ENCODE peak calls at places on chromosome 20, in nine cellular contexts. One of them, this sample, is unnamed.

GRCh38 chr20:11907621-11908020 is 10.1 kb upstream of the BTBD3 start:
- DNase-seq in DMS153: no peak
- DNase-seq in natural killer cell: no peak
- DNase-seq in NCI-H510A treated with DMSO at 0.1 percent for 48 hours: no peak
- DNase-seq in EL: peak
- DNase-seq in stimulated activated naive B cell treated with anti-CD40 and anti-IgM and Interleukin-4, amounts not matched to agents 10 μg/mL and 1 μg/mL and 100 μg/mL, for 72 hours: no peak
- DNase-seq in stimulated activated CD4-positive, alpha-beta T cell treated with anti-CD3 and anti-CD28 coated beads, Interleukin-15, amount 100 ng/mL, for 1 hour: no peak
- DNase-seq in dermis blood vessel endothelial cell: no peak
- DNase-seq in effector memory CD8-positive, alpha-beta T cell: no peak
- DNase-seq in this sample: no peak

GRCh38 chr20:22807646-22808045 is 223.3 kb upstream of the FOXA2 start:
- DNase-seq in EL: no peak
- DNase-seq in dermis blood vessel endothelial cell: no peak
- DNase-seq in effector memory CD8-positive, alpha-beta T cell: no peak
- DNase-seq in stimulated activated CD4-positive, alpha-beta T cell treated with anti-CD3 and anti-CD28 coated beads, Interleukin-15, amount 100 ng/mL, for 1 hour: no peak
- DNase-seq in NCI-H510A treated with DMSO at 0.1 percent for 48 hours: no peak
- DNase-seq in DMS153: no peak
- DNase-seq in natural killer cell: no peak
- DNase-seq in stimulated activated naive B cell treated with anti-CD40 and anti-IgM and Interleukin-4, amounts not matched to agents 10 μg/mL and 1 μg/mL and 100 μg/mL, for 72 hours: no peak
- DNase-seq in this sample: no peak

GRCh38 chr20:10558635-10559187 is 115.1 kb downstream of the JAG1 start:
- DNase-seq in DMS153: no peak
- DNase-seq in stimulated activated naive B cell treated with anti-CD40 and anti-IgM and Interleukin-4, amounts not matched to agents 10 μg/mL and 1 μg/mL and 100 μg/mL, for 72 hours: no peak
- DNase-seq in dermis blood vessel endothelial cell: peak
- DNase-seq in EL: peak
- DNase-seq in NCI-H510A treated with DMSO at 0.1 percent for 48 hours: no peak
- DNase-seq in natural killer cell: peak
- DNase-seq in stimulated activated CD4-positive, alpha-beta T cell treated with anti-CD3 and anti-CD28 coated beads, Interleukin-15, amount 100 ng/mL, for 1 hour: no peak
- DNase-seq in effector memory CD8-positive, alpha-beta T cell: no peak
- DNase-seq in this sample: no peak

GRCh38 chr20:63771046-63771707 is 31.6 kb downstream of the SLC2A4RG start:
- DNase-seq in effector memory CD8-positive, alpha-beta T cell: no peak
- DNase-seq in dermis blood vessel endothelial cell: no peak
- DNase-seq in NCI-H510A treated with DMSO at 0.1 percent for 48 hours: no peak
- DNase-seq in natural killer cell: no peak
- DNase-seq in stimulated activated naive B cell treated with anti-CD40 and anti-IgM and Interleukin-4, amounts not matched to agents 10 μg/mL and 1 μg/mL and 100 μg/mL, for 72 hours: no peak
- DNase-seq in EL: no peak
- DNase-seq in stimulated activated CD4-positive, alpha-beta T cell treated with anti-CD3 and anti-CD28 coated beads, Interleukin-15, amount 100 ng/mL, for 1 hour: no peak
- DNase-seq in DMS153: no peak
- DNase-seq in this sample: no peak

GRCh38 chr20:19723834-19724430 is 34.1 kb upstream of the RIN2 start:
- DNase-seq in stimulated activated CD4-positive, alpha-beta T cell treated with anti-CD3 and anti-CD28 coated beads, Interleukin-15, amount 100 ng/mL, for 1 hour: no peak
- DNase-seq in natural killer cell: no peak
- DNase-seq in stimulated activated naive B cell treated with anti-CD40 and anti-IgM and Interleukin-4, amounts not matched to agents 10 μg/mL and 1 μg/mL and 100 μg/mL, for 72 hours: no peak
- DNase-seq in dermis blood vessel endothelial cell: no peak
- DNase-seq in DMS153: no peak
- DNase-seq in EL: no peak
- DNase-seq in NCI-H510A treated with DMSO at 0.1 percent for 48 hours: no peak
- DNase-seq in effector memory CD8-positive, alpha-beta T cell: no peak
- DNase-seq in this sample: no peak

GRCh38 chr20:38726849-38727601 is 2.7 kb downstream of the SLC32A1 start:
- DNase-seq in effector memory CD8-positive, alpha-beta T cell: peak
- DNase-seq in stimulated activated naive B cell treated with anti-CD40 and anti-IgM and Interleukin-4, amounts not matched to agents 10 μg/mL and 1 μg/mL and 100 μg/mL, for 72 hours: peak
- DNase-seq in natural killer cell: peak
- DNase-seq in EL: peak
- DNase-seq in NCI-H510A treated with DMSO at 0.1 percent for 48 hours: peak
- DNase-seq in dermis blood vessel endothelial cell: peak
- DNase-seq in DMS153: no peak
- DNase-seq in stimulated activated CD4-positive, alpha-beta T cell treated with anti-CD3 and anti-CD28 coated beads, Interleukin-15, amount 100 ng/mL, for 1 hour: peak
- DNase-seq in this sample: peak

GRCh38 chr20:46001498-46001897 is 7.2 kb upstream of the MMP9 start:
- DNase-seq in dermis blood vessel endothelial cell: no peak
- DNase-seq in EL: no peak
- DNase-seq in stimulated activated naive B cell treated with anti-CD40 and anti-IgM and Interleukin-4, amounts not matched to agents 10 μg/mL and 1 μg/mL and 100 μg/mL, for 72 hours: no peak
- DNase-seq in DMS153: no peak
- DNase-seq in natural killer cell: no peak
- DNase-seq in NCI-H510A treated with DMSO at 0.1 percent for 48 hours: no peak
- DNase-seq in effector memory CD8-positive, alpha-beta T cell: no peak
- DNase-seq in stimulated activated CD4-positive, alpha-beta T cell treated with anti-CD3 and anti-CD28 coated beads, Interleukin-15, amount 100 ng/mL, for 1 hour: no peak
- DNase-seq in this sample: no peak

GRCh38 chr20:46939566-46939965 is 44.9 kb downstream of the EYA2 start:
- DNase-seq in natural killer cell: no peak
- DNase-seq in stimulated activated CD4-positive, alpha-beta T cell treated with anti-CD3 and anti-CD28 coated beads, Interleukin-15, amount 100 ng/mL, for 1 hour: no peak
- DNase-seq in NCI-H510A treated with DMSO at 0.1 percent for 48 hours: no peak
- DNase-seq in dermis blood vessel endothelial cell: no peak
- DNase-seq in DMS153: no peak
- DNase-seq in EL: no peak
- DNase-seq in effector memory CD8-positive, alpha-beta T cell: no peak
- DNase-seq in stimulated activated naive B cell treated with anti-CD40 and anti-IgM and Interleukin-4, amounts not matched to agents 10 μg/mL and 1 μg/mL and 100 μg/mL, for 72 hours: no peak
- DNase-seq in this sample: no peak

GRCh38 chr20:1083431-1084080 is 34.8 kb upstream of the PSMF1 start:
- DNase-seq in DMS153: no peak
- DNase-seq in natural killer cell: no peak
- DNase-seq in stimulated activated naive B cell treated with anti-CD40 and anti-IgM and Interleukin-4, amounts not matched to agents 10 μg/mL and 1 μg/mL and 100 μg/mL, for 72 hours: no peak
- DNase-seq in dermis blood vessel endothelial cell: no peak
- DNase-seq in stimulated activated CD4-positive, alpha-beta T cell treated with anti-CD3 and anti-CD28 coated beads, Interleukin-15, amount 100 ng/mL, for 1 hour: no peak
- DNase-seq in effector memory CD8-positive, alpha-beta T cell: no peak
- DNase-seq in NCI-H510A treated with DMSO at 0.1 percent for 48 hours: no peak
- DNase-seq in EL: no peak
- DNase-seq in this sample: no peak

GRCh38 chr20:45104786-45105185 is 3.9 kb upstream of the KCNS1 start:
- DNase-seq in effector memory CD8-positive, alpha-beta T cell: no peak
- DNase-seq in stimulated activated naive B cell treated with anti-CD40 and anti-IgM and Interleukin-4, amounts not matched to agents 10 μg/mL and 1 μg/mL and 100 μg/mL, for 72 hours: no peak
- DNase-seq in NCI-H510A treated with DMSO at 0.1 percent for 48 hours: no peak
- DNase-seq in EL: peak
- DNase-seq in dermis blood vessel endothelial cell: peak
- DNase-seq in stimulated activated CD4-positive, alpha-beta T cell treated with anti-CD3 and anti-CD28 coated beads, Interleukin-15, amount 100 ng/mL, for 1 hour: no peak
- DNase-seq in natural killer cell: no peak
- DNase-seq in DMS153: no peak
- DNase-seq in this sample: no peak